ENCODE peak calls at places on chromosomes 11 and 22, in eight cellular contexts. One of them, this sample, is unnamed.

GRCh38 chr22:29072979-29073617 is at the start of gene KREMEN1:
- ATAC-seq in gastrocnemius medialis: peak
- ATAC-seq in body of pancreas: peak
- ATAC-seq in pancreas: no peak
- ATAC-seq in activated T-cell treated with anti-CD3 and anti-CD28 coated beads, Interleukin-2, amount 50 U/mL, for 4 hours: no peak
- ATAC-seq in left lung: no peak
- ATAC-seq in naive thymus-derived CD8-positive, alpha-beta T cell: no peak
- ATAC-seq in HepG2: peak
- ATAC-seq in this sample: peak

GRCh38 chr11:120959189-120959588 is 64.7 kb upstream of the TBCEL start:
- ATAC-seq in left lung: no peak
- ATAC-seq in naive thymus-derived CD8-positive, alpha-beta T cell: no peak
- ATAC-seq in activated T-cell treated with anti-CD3 and anti-CD28 coated beads, Interleukin-2, amount 50 U/mL, for 4 hours: no peak
- ATAC-seq in body of pancreas: no peak
- ATAC-seq in gastrocnemius medialis: no peak
- ATAC-seq in HepG2: no peak
- ATAC-seq in pancreas: no peak
- ATAC-seq in this sample: no peak

GRCh38 chr11:133955091-133955846 is 1.5 kb downstream of the IGSF9B start:
- ATAC-seq in gastrocnemius medialis: no peak
- ATAC-seq in naive thymus-derived CD8-positive, alpha-beta T cell: peak
- ATAC-seq in left lung: no peak
- ATAC-seq in HepG2: no peak
- ATAC-seq in activated T-cell treated with anti-CD3 and anti-CD28 coated beads, Interleukin-2, amount 50 U/mL, for 4 hours: peak
- ATAC-seq in body of pancreas: no peak
- ATAC-seq in pancreas: no peak
- ATAC-seq in this sample: no peak

GRCh38 chr11:57900315-57900714 is 123.4 kb upstream of the OR9Q1 start:
- ATAC-seq in body of pancreas: no peak
- ATAC-seq in pancreas: peak
- ATAC-seq in activated T-cell treated with anti-CD3 and anti-CD28 coated beads, Interleukin-2, amount 50 U/mL, for 4 hours: no peak
- ATAC-seq in gastrocnemius medialis: no peak
- ATAC-seq in left lung: peak
- ATAC-seq in naive thymus-derived CD8-positive, alpha-beta T cell: no peak
- ATAC-seq in HepG2: no peak
- ATAC-seq in this sample: no peak

GRCh38 chr11:65640483-65641207 is 2.7 kb downstream of the SIPA1 start:
- ATAC-seq in HepG2: no peak
- ATAC-seq in body of pancreas: no peak
- ATAC-seq in activated T-cell treated with anti-CD3 and anti-CD28 coated beads, Interleukin-2, amount 50 U/mL, for 4 hours: no peak
- ATAC-seq in gastrocnemius medialis: no peak
- ATAC-seq in left lung: peak
- ATAC-seq in pancreas: peak
- ATAC-seq in naive thymus-derived CD8-positive, alpha-beta T cell: no peak
- ATAC-seq in this sample: peak

GRCh38 chr11:1238767-1239595 is 16.1 kb downstream of the MUC5B start:
- ATAC-seq in HepG2: peak
- ATAC-seq in body of pancreas: peak
- ATAC-seq in activated T-cell treated with anti-CD3 and anti-CD28 coated beads, Interleukin-2, amount 50 U/mL, for 4 hours: no peak
- ATAC-seq in left lung: peak
- ATAC-seq in pancreas: peak
- ATAC-seq in gastrocnemius medialis: no peak
- ATAC-seq in naive thymus-derived CD8-positive, alpha-beta T cell: no peak
- ATAC-seq in this sample: no peak

GRCh38 chr11:1748467-1749019 is 1.9 kb downstream of the IFITM10 start:
- ATAC-seq in body of pancreas: no peak
- ATAC-seq in activated T-cell treated with anti-CD3 and anti-CD28 coated beads, Interleukin-2, amount 50 U/mL, for 4 hours: no peak
- ATAC-seq in HepG2: no peak
- ATAC-seq in gastrocnemius medialis: no peak
- ATAC-seq in naive thymus-derived CD8-positive, alpha-beta T cell: peak
- ATAC-seq in pancreas: no peak
- ATAC-seq in left lung: no peak
- ATAC-seq in this sample: no peak

GRCh38 chr22:31241936-31242335 is 29.8 kb downstream of the LIMK2 start:
- ATAC-seq in naive thymus-derived CD8-positive, alpha-beta T cell: no peak
- ATAC-seq in gastrocnemius medialis: no peak
- ATAC-seq in HepG2: no peak
- ATAC-seq in left lung: no peak
- ATAC-seq in activated T-cell treated with anti-CD3 and anti-CD28 coated beads, Interleukin-2, amount 50 U/mL, for 4 hours: no peak
- ATAC-seq in pancreas: peak
- ATAC-seq in body of pancreas: peak
- ATAC-seq in this sample: no peak

GRCh38 chr22:30781271-30781875 is 86.7 kb downstream of the OSBP2 start:
- ATAC-seq in pancreas: no peak
- ATAC-seq in activated T-cell treated with anti-CD3 and anti-CD28 coated beads, Interleukin-2, amount 50 U/mL, for 4 hours: no peak
- ATAC-seq in HepG2: no peak
- ATAC-seq in naive thymus-derived CD8-positive, alpha-beta T cell: no peak
- ATAC-seq in left lung: no peak
- ATAC-seq in body of pancreas: no peak
- ATAC-seq in gastrocnemius medialis: no peak
- ATAC-seq in this sample: no peak

GRCh38 chr22:39997939-39998726 is 3.4 kb downstream of the FAM83F start:
- ATAC-seq in naive thymus-derived CD8-positive, alpha-beta T cell: no peak
- ATAC-seq in HepG2: no peak
- ATAC-seq in body of pancreas: peak
- ATAC-seq in activated T-cell treated with anti-CD3 and anti-CD28 coated beads, Interleukin-2, amount 50 U/mL, for 4 hours: no peak
- ATAC-seq in pancreas: peak
- ATAC-seq in gastrocnemius medialis: no peak
- ATAC-seq in left lung: no peak
- ATAC-seq in this sample: no peak

GRCh38 chr11:66842501-66842895 is 743 bp upstream of the RCE1 start:
- ATAC-seq in gastrocnemius medialis: peak
- ATAC-seq in naive thymus-derived CD8-positive, alpha-beta T cell: no peak
- ATAC-seq in pancreas: no peak
- ATAC-seq in left lung: peak
- ATAC-seq in HepG2: peak
- ATAC-seq in activated T-cell treated with anti-CD3 and anti-CD28 coated beads, Interleukin-2, amount 50 U/mL, for 4 hours: no peak
- ATAC-seq in body of pancreas: no peak
- ATAC-seq in this sample: no peak

This sample was measured in stimulated activated memory B cell treated with anti-CD40 and anti-IgM and Interleukin-4, amounts not matched to agents 10 μg/mL and 1 μg/mL and 100 μg/mL, for 72 hours.